ENCODE peak calls at places on chromosomes 6 and 20, in five cellular contexts. D is stomach, L is upper lobe of left lung, X is H7, I is fibroblast of lung. P is an unnamed sample.

GRCh38 chr6:26536571-26537159 is 1.5 kb upstream of the HMGN4 start:
- DNase-seq in D (no peak), L (no peak), X (peak), I (peak), P (peak)

GRCh38 chr6:10970731-10971130 is 73.4 kb downstream of the ELOVL2 start:
- DNase-seq in D (no peak), L (no peak), X (no peak), I (no peak), P (no peak)

GRCh38 chr6:164532546-164533362 is 776.7 kb downstream of the C6orf118 start:
- DNase-seq in D (no peak), L (peak), X (peak), I (no peak), P (no peak)

GRCh38 chr6:122620902-122621301 is 10.7 kb downstream of the PKIB start:
- DNase-seq in D (no peak), L (no peak), X (no peak), I (peak), P (no peak)

GRCh38 chr6:32439708-32440214 is at the start of gene HLA-DRA:
- DNase-seq in D (no peak), L (no peak), X (peak), I (peak), P (peak)

GRCh38 chr6:146775227-146775626 is 176.5 kb downstream of the ADGB start:
- DNase-seq in D (no peak), L (no peak), X (no peak), I (peak), P (no peak)

GRCh38 chr6:105740946-105741605 is 338.2 kb upstream of the PREP start:
- DNase-seq in D (no peak), L (no peak), X (no peak), I (no peak), P (no peak)

GRCh38 chr6:119186490-119186889 is 108.0 kb upstream of the FAM184A start:
- DNase-seq in D (no peak), L (peak), X (peak), I (no peak), P (no peak)

GRCh38 chr6:41352907-41353306 is 17.5 kb downstream of the NCR2 start:
- DNase-seq in D (no peak), L (no peak), X (no peak), I (no peak), P (no peak)

GRCh38 chr20:43721429-43722152 is 5.2 kb downstream of the GTSF1L start:
- DNase-seq in D (no peak), L (peak), X (peak), I (no peak), P (no peak)

GRCh38 chr20:22579119-22579427 is 5.3 kb downstream of the FOXA2 start:
- DNase-seq in D (peak), L (no peak), X (peak), I (no peak), P (no peak)

GRCh38 chr6:31419842-31420241 is 16.4 kb downstream of the MICA start:
- DNase-seq in D (no peak), L (no peak), X (no peak), I (no peak), P (no peak)

GRCh38 chr20:57429579-57430202 is 38.5 kb downstream of the RBM38 start:
- DNase-seq in D (no peak), L (no peak), X (no peak), I (peak), P (no peak)

GRCh38 chr6:53962631-53963030 is 148.6 kb upstream of the MLIP start:
- DNase-seq in D (no peak), L (no peak), X (no peak), I (no peak), P (no peak)

GRCh38 chr6:101296184-101296583 is 97.3 kb upstream of the GRIK2 start:
- DNase-seq in D (no peak), L (no peak), X (no peak), I (peak), P (no peak)

GRCh38 chr20:35828434-35828833 is 56.6 kb downstream of the PHF20 start:
- DNase-seq in D (peak), L (no peak), X (no peak), I (no peak), P (no peak)

GRCh38 chr6:167400482-167401138 is 75.7 kb downstream of the TTLL2 start:
- DNase-seq in D (no peak), L (no peak), X (peak), I (no peak), P (no peak)

GRCh38 chr6:100595456-100595855 is 130.7 kb upstream of the SIM1 start:
- DNase-seq in D (no peak), L (no peak), X (no peak), I (no peak), P (no peak)

GRCh38 chr6:37699138-37699766 is 1.6 kb upstream of the MDGA1 start:
- DNase-seq in D (peak), L (peak), X (no peak), I (no peak), P (no peak)

GRCh38 chr20:34069341-34070078 is 42.5 kb downstream of the EIF2S2 start:
- DNase-seq in D (peak), L (no peak), X (peak), I (peak), P (peak)

GRCh38 chr20:3080939-3081388 is 3.6 kb downstream of the AVP start:
- DNase-seq in D (no peak), L (peak), X (no peak), I (peak), P (no peak)

GRCh38 chr6:155646443-155646842 is 190.8 kb upstream of the NOX3 start:
- DNase-seq in D (no peak), L (no peak), X (no peak), I (peak), P (no peak)

GRCh38 chr20:62026564-62026856 is 39.2 kb downstream of the TAF4 start:
- DNase-seq in D (no peak), L (peak), X (no peak), I (no peak), P (no peak)

GRCh38 chr20:9185511-9185910 is 116.6 kb downstream of the PLCB4 start:
- DNase-seq in D (no peak), L (no peak), X (no peak), I (peak), P (no peak)

GRCh38 chr6:39357998-39358686 is 35.6 kb upstream of the KCNK16 start:
- DNase-seq in D (peak), L (no peak), X (peak), I (peak), P (no peak)

GRCh38 chr20:43124261-43124660 is 65.4 kb downstream of the PTPRT start:
- DNase-seq in D (no peak), L (no peak), X (no peak), I (no peak), P (no peak)

GRCh38 chr6:37021356-37022129 is 16.1 kb downstream of the FGD2 start:
- DNase-seq in D (no peak), L (no peak), X (peak), I (peak), P (peak)

GRCh38 chr6:157538163-157538562 is 157.2 kb downstream of the ZDHHC14 start:
- DNase-seq in D (no peak), L (no peak), X (no peak), I (no peak), P (no peak)

GRCh38 chr6:158174514-158174913 is 6.4 kb downstream of the GTF2H5 start:
- DNase-seq in D (no peak), L (no peak), X (no peak), I (peak), P (no peak)

GRCh38 chr20:59340186-59340885 is 39.9 kb downstream of the EDN3 start:
- DNase-seq in D (no peak), L (no peak), X (no peak), I (no peak), P (no peak)

GRCh38 chr20:55232647-55233046 is 757.3 kb downstream of the DOK5 start:
- DNase-seq in D (no peak), L (no peak), X (no peak), I (no peak), P (no peak)

GRCh38 chr6:56040875-56041274 is 165.5 kb upstream of the BMP5 start:
- DNase-seq in D (no peak), L (no peak), X (no peak), I (peak), P (no peak)

GRCh38 chr6:4620284-4621228 is 155.6 kb upstream of the CDYL start:
- DNase-seq in D (no peak), L (no peak), X (no peak), I (no peak), P (no peak)
- H3K4me3 ChIP-seq in D (no peak), L (no peak), X (no peak), I (no peak), P (no peak)

GRCh38 chr6:13923527-13924145 is 1.1 kb upstream of the RNF182 start:
- DNase-seq in D (no peak), L (no peak), X (peak), I (peak), P (no peak)
- H3K4me3 ChIP-seq in D (no peak), L (no peak), X (peak), I (peak), P (no peak)

GRCh38 chr6:73585566-73586415 is 65.0 kb upstream of the EEF1A1 start:
- DNase-seq in D (peak), L (no peak), X (peak), I (peak), P (peak)
- H3K4me3 ChIP-seq in D (peak), L (no peak), X (no peak), I (peak), P (peak)

GRCh38 chr20:1327241-1327653 is 1.7 kb downstream of the SDCBP2 start:
- DNase-seq in D (no peak), L (no peak), X (peak), I (peak), P (peak)
- H3K4me3 ChIP-seq in D (peak), L (no peak), X (no peak), I (no peak), P (no peak)

P was measured in CD8-positive, alpha-beta T cell.